ENCODE peak calls at places on chromosomes 5 and 9, in five cellular contexts. One of them, this sample, is unnamed.

GRCh38 chr5:10308844-10309243 is 1.1 kb upstream of the CMBL start:
- DNase-seq in GM12865: no peak
- DNase-seq in H54: no peak
- DNase-seq in Daoy: no peak
- DNase-seq in HEK293T: no peak
- DNase-seq in this sample: no peak

GRCh38 chr9:114051281-114051680 is 26.8 kb downstream of the AMBP start:
- DNase-seq in GM12865: no peak
- DNase-seq in H54: no peak
- DNase-seq in Daoy: no peak
- DNase-seq in HEK293T: no peak
- DNase-seq in this sample: no peak

GRCh38 chr5:181234455-181235306 is 9.0 kb downstream of the RACK1 start:
- DNase-seq in GM12865: no peak
- DNase-seq in H54: no peak
- DNase-seq in Daoy: peak; percentile 35
- DNase-seq in HEK293T: no peak
- DNase-seq in this sample: no peak

GRCh38 chr9:109346904-109347303 is 26.0 kb upstream of the EPB41L4B start:
- DNase-seq in GM12865: peak; percentile 9
- DNase-seq in H54: no peak
- DNase-seq in Daoy: no peak
- DNase-seq in HEK293T: no peak
- DNase-seq in this sample: no peak

GRCh38 chr5:139246394-139246793 is 47.1 kb upstream of the MATR3 start:
- DNase-seq in GM12865: peak; percentile 22
- DNase-seq in H54: peak; percentile 86
- DNase-seq in Daoy: peak; percentile 83
- DNase-seq in HEK293T: no peak
- DNase-seq in this sample: no peak

GRCh38 chr5:157977957-157978505 is 119.1 kb upstream of the CLINT1 start:
- DNase-seq in GM12865: no peak
- DNase-seq in H54: no peak
- DNase-seq in Daoy: no peak
- DNase-seq in HEK293T: no peak
- DNase-seq in this sample: no peak

GRCh38 chr9:16352791-16353401 is 517.6 kb downstream of the BNC2 start:
- DNase-seq in GM12865: no peak
- DNase-seq in H54: no peak
- DNase-seq in Daoy: no peak
- DNase-seq in HEK293T: no peak
- DNase-seq in this sample: no peak

GRCh38 chr5:154078305-154078704 is 39.5 kb downstream of the MFAP3 start:
- DNase-seq in GM12865: no peak
- DNase-seq in H54: no peak
- DNase-seq in Daoy: peak; percentile 25
- DNase-seq in HEK293T: no peak
- DNase-seq in this sample: no peak

GRCh38 chr9:75664597-75664996 is 225.9 kb upstream of the PCSK5 start:
- DNase-seq in GM12865: no peak
- DNase-seq in H54: no peak
- DNase-seq in Daoy: no peak
- DNase-seq in HEK293T: no peak
- DNase-seq in this sample: no peak

GRCh38 chr5:142306077-142306502 is 18.7 kb downstream of the SPRY4 start:
- DNase-seq in GM12865: no peak
- DNase-seq in H54: no peak
- DNase-seq in Daoy: no peak
- DNase-seq in HEK293T: no peak
- DNase-seq in this sample: no peak

GRCh38 chr9:82650368-82650767 is 412.6 kb downstream of the RASEF start:
- DNase-seq in GM12865: no peak
- DNase-seq in H54: no peak
- DNase-seq in Daoy: no peak
- DNase-seq in HEK293T: no peak
- DNase-seq in this sample: no peak

GRCh38 chr5:32471784-32472183 is 27.2 kb upstream of the ZFR start:
- DNase-seq in GM12865: no peak
- DNase-seq in H54: no peak
- DNase-seq in Daoy: no peak
- DNase-seq in HEK293T: no peak
- DNase-seq in this sample: no peak

GRCh38 chr5:136157514-136157913 is 24.9 kb downstream of the SMAD5 start:
- DNase-seq in GM12865: no peak
- DNase-seq in H54: no peak
- DNase-seq in Daoy: no peak
- DNase-seq in HEK293T: no peak
- DNase-seq in this sample: no peak